ENCODE peak calls at places on chromosome 17, in ten cellular contexts. L, E, Z, M, A, S, Y, F, G and W are unnamed samples.

GRCh38 chr17:72470338-72471133 is 349.7 kb downstream of the SOX9 start:
- DNase-seq in L (no peak), E (no peak), Z (no peak), M (no peak), A (no peak), S (no peak), Y (no peak), F (no peak), G (no peak), W (no peak)

GRCh38 chr17:57557793-57558681 is 187.1 kb downstream of the CCDC182 start:
- DNase-seq in L (no peak), E (no peak), Z (no peak), M (no peak), A (no peak), S (no peak), Y (no peak), F (no peak), G (no peak), W (no peak)

GRCh38 chr17:60601443-60602384 is 1.7 kb downstream of the PPM1D start:
- DNase-seq in L (peak; percentile 73), E (peak; percentile 53), Z (peak; percentile 60), M (peak; percentile 60), A (peak; percentile 50), S (peak; percentile 79), Y (peak; percentile 92), F (peak; percentile 63), G (no peak), W (no peak)

GRCh38 chr17:1498869-1499268 is 6.4 kb upstream of the MYO1C start:
- DNase-seq in L (no peak), E (no peak), Z (no peak), M (no peak), A (no peak), S (no peak), Y (no peak), F (no peak), G (no peak), W (no peak)

GRCh38 chr17:49637050-49637449 is 40.8 kb downstream of the SPOP start:
- DNase-seq in L (no peak), E (no peak), Z (no peak), M (no peak), A (no peak), S (no peak), Y (peak; percentile 26), F (no peak), G (no peak), W (no peak)

GRCh38 chr17:50459081-50459676 is 9.5 kb downstream of the CHAD start:
- DNase-seq in L (no peak), E (no peak), Z (peak; percentile 15), M (peak; percentile 53), A (no peak), S (no peak), Y (no peak), F (no peak), G (no peak), W (no peak)

GRCh38 chr17:61065263-61065773 is 334.3 kb upstream of the TBX2 start:
- DNase-seq in L (no peak), E (no peak), Z (no peak), M (no peak), A (no peak), S (peak; percentile 25), Y (peak; percentile 6), F (no peak), G (no peak), W (no peak)

GRCh38 chr17:40177275-40177874 is at the start of gene RAPGEFL1:
- DNase-seq in L (peak; percentile 95), E (peak; percentile 87), Z (no peak), M (peak; percentile 91), A (no peak), S (peak; percentile 87), Y (peak; percentile 74), F (peak; percentile 86), G (peak; percentile 72), W (no peak)

GRCh38 chr17:10815318-10815717 is 11.4 kb upstream of the TMEM238L start:
- DNase-seq in L (no peak), E (peak; percentile 73), Z (no peak), M (peak; percentile 82), A (no peak), S (no peak), Y (no peak), F (no peak), G (no peak), W (no peak)

GRCh38 chr17:33196883-33197282 is 96.2 kb downstream of the ASIC2 start:
- DNase-seq in L (no peak), E (no peak), Z (no peak), M (no peak), A (no peak), S (no peak), Y (no peak), F (no peak), G (no peak), W (no peak)

GRCh38 chr17:40371261-40371929 is 6.9 kb upstream of the GJD3 start:
- DNase-seq in L (peak; percentile 49), E (no peak), Z (peak; percentile 19), M (no peak), A (no peak), S (peak; percentile 91), Y (no peak), F (no peak), G (no peak), W (no peak)

GRCh38 chr17:81112461-81112860 is 52.8 kb upstream of the PVALEF start:
- DNase-seq in L (no peak), E (no peak), Z (no peak), M (no peak), A (no peak), S (no peak), Y (no peak), F (no peak), G (no peak), W (no peak)

GRCh38 chr17:78779848-78780247 is 2.2 kb downstream of the CYTH1 start:
- DNase-seq in L (no peak), E (no peak), Z (no peak), M (peak; percentile 65), A (no peak), S (no peak), Y (no peak), F (no peak), G (no peak), W (no peak)

GRCh38 chr17:78535285-78536197 is 41.7 kb downstream of the DNAH17 start:
- DNase-seq in L (no peak), E (no peak), Z (no peak), M (no peak), A (no peak), S (no peak), Y (no peak), F (no peak), G (no peak), W (no peak)

GRCh38 chr17:66947311-66947710 is 17.2 kb upstream of the CACNG4 start:
- DNase-seq in L (no peak), E (no peak), Z (no peak), M (no peak), A (no peak), S (no peak), Y (no peak), F (no peak), G (no peak), W (no peak)

GRCh38 chr17:65558683-65559311 is 2.7 kb downstream of the AXIN2 start:
- DNase-seq in L (no peak), E (no peak), Z (no peak), M (no peak), A (no peak), S (peak; percentile 59), Y (no peak), F (no peak), G (no peak), W (no peak)

DNA sequence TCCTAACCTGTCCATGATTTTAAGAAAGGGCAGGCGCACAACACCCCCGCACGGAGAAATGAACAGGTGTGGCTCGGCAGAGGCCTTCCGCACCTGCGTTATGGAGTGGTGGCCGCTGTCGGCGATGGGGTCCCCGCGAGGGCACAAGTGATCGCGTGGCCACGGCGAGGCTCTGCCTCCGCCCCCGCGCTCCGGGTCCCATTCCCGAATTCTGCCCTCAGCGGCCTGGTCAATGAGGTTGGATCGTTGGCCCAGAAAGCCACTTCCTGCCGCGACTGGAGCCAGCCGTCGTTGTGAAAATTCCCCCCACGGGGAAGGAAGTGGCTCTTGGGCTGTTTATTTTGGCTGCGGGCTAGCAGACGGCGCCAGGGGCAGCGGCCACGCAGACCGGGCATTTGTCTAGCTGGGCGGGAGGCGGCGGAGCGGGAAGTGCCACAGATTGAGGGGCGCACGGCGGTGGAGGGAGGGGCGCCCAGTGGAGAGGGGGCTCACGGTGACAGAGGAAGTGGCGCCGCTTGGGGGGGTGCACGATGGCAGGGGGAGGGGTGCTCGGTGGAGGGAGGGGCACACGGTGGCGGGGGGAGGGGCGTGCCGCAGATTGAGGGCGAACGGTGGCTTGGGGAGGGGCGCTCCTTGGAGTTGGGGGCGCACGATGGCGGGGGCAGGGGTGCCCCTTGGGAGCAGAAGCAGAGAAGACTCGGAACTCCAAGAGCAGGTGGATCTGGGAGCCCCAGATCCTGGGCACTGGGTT is 25.0 kb downstream of the MRC2 start:
- DNase-seq in L (no peak), E (peak; percentile 73), Z (no peak), M (peak; percentile 46), A (peak; percentile 76), S (peak; percentile 64), Y (peak; percentile 83), F (peak; percentile 72), G (peak; percentile 50), W (no peak)
- H3K27ac ChIP-seq in L (no peak overlapping the region), E (peak overlapping the region; percentile 43), Z (no peak overlapping the region), M (peak overlapping the region; percentile 58), A (peak overlapping the region; percentile 83), S (peak overlapping the region; percentile 90), Y (peak overlapping the region; percentile 92), F (peak overlapping the region; percentile 36), G (peak overlapping the region; percentile 74), W (peak overlapping the region; percentile 85)

DNA sequence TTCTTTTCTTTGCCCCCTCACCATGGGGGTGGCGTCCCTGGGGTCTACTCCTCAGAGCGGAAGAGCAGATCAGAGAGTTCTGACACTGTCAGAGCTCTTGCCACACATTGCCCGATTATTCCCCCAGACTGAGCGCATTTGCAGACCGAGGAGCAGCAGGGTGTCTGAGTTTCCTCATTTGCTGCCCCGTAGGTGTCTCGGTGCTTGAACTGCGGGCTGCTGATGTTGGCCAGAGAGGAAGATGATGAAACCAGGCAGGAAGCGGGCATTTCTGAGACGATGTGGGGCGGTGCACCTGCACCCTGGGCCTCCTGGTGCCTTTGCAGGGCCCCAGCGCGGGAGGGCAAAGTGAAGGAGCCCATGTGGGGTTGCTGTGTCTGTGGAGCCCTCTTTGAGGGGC is 55.2 kb downstream of the ARSG start:
- DNase-seq in L (no peak), E (peak; percentile 48), Z (no peak), M (peak; percentile 62), A (peak; percentile 95), S (no peak), Y (no peak), F (no peak), G (no peak), W (no peak)
- TF ChIP-seq POLR2AphosphoS5 in L (no peak), E (no peak), Z (no peak), M (no peak), A (peak; percentile 97), S (no peak), Y (no peak), F (no peak), G (no peak), W (no peak)

GRCh38 chr17:77444653-77445029 is 303.9 kb downstream of the SEC14L1 start:
- DNase-seq in L (peak; percentile 61), E (no peak), Z (no peak), M (peak; percentile 49), A (no peak), S (no peak), Y (no peak), F (no peak), G (no peak), W (no peak)
- H3K27ac ChIP-seq in L (no peak overlapping the region), E (peak overlapping the region; percentile 81), Z (no peak overlapping the region), M (peak overlapping the region; percentile 83), A (peak overlapping the region; percentile 92), S (no peak overlapping the region), Y (no peak overlapping the region), F (no peak overlapping the region), G (peak overlapping the region; percentile 73), W (no peak overlapping the region)

GRCh38 chr17:17313350-17313991 is 10.3 kb downstream of the NT5M start:
- DNase-seq in L (peak; percentile 31), E (peak; percentile 70), Z (peak; percentile 31), M (peak; percentile 70), A (no peak), S (peak; percentile 89), Y (peak; percentile 16), F (peak; percentile 79), G (peak; percentile 35), W (peak; percentile 32)
- TF ChIP-seq POLR2AphosphoS5 in L (no peak), E (peak; percentile 32), Z (no peak), M (no peak), A (no peak), S (no peak), Y (no peak), F (no peak), G (no peak), W (no peak)